ENCODE peak calls at places on chromosomes 2 and 18, in eight cellular contexts. S is Calu3, C is PC-9, W is upper lobe of right lung, Y is fibroblast of mammary gland, T is psoas muscle, A is body of pancreas, G is choroid plexus epithelial cell. Q is an unnamed sample.

GRCh38 chr2:102603904-102604303 is 15.4 kb upstream of the SLC9A2 start:
- DNase-seq in S (peak), C (no peak), W (no peak), Y (no peak), T (no peak), A (no peak), G (no peak), Q (no peak)

GRCh38 chr18:54939375-54939917 is 19.8 kb downstream of the CCDC68 start:
- DNase-seq in S (no peak), C (no peak), W (no peak), Y (no peak), T (no peak), A (no peak), G (peak), Q (no peak)

GRCh38 chr2:172012688-172013358 is 13.1 kb downstream of the METAP1D start:
- DNase-seq in S (no peak), C (no peak), W (no peak), Y (no peak), T (peak), A (peak), G (no peak), Q (no peak)

GRCh38 chr2:173264603-173265366 is 89.9 kb upstream of the CDCA7 start:
- DNase-seq in S (no peak), C (no peak), W (no peak), Y (no peak), T (no peak), A (no peak), G (no peak), Q (no peak)

GRCh38 chr2:191178806-191179514 is 28.2 kb upstream of the STAT4 start:
- DNase-seq in S (no peak), C (no peak), W (no peak), Y (peak), T (peak), A (peak), G (peak), Q (no peak)

GRCh38 chr2:74104839-74105238 is 42.9 kb downstream of the BOLA3 start:
- DNase-seq in S (no peak), C (no peak), W (no peak), Y (peak), T (no peak), A (no peak), G (peak), Q (no peak)

GRCh38 chr2:15750822-15751221 is 159.2 kb downstream of the DDX1 start:
- DNase-seq in S (no peak), C (no peak), W (no peak), Y (no peak), T (no peak), A (no peak), G (no peak), Q (no peak)

GRCh38 chr18:55515204-55515603 is 72.8 kb downstream of the TCF4 start:
- DNase-seq in S (no peak), C (no peak), W (no peak), Y (no peak), T (no peak), A (no peak), G (no peak), Q (no peak)

GRCh38 chr2:102155703-102156515 is 13.4 kb downstream of the IL1R1 start:
- DNase-seq in S (no peak), C (no peak), W (no peak), Y (peak), T (no peak), A (peak), G (peak), Q (no peak)

GRCh38 chr2:218399391-218400166 is at the start of gene CTDSP1:
- DNase-seq in S (peak), C (peak), W (peak), Y (peak), T (peak), A (peak), G (peak), Q (peak)

DNA sequence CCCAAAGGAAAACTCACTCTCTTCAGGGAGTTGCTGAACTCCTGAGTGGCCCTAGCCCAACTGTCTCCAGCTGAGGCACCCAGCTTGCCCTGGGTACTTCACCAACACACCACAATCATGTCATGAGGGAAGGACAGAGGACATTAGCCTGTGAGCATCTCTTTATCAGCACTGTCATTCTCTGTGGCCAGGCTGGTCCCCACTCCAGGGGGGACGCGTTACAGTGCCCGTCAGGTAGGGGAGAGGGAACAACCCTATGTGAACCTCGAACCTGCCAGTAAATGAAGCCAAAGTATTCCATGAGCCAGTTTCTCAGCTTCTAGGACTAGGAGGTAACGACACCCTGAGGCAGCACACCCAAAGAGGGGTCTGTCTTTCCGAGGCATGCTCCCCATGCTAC is 94.9 kb upstream of the MGAT4A start:
- DNase-seq in S (no peak), C (no peak), W (no peak), Y (no peak), T (no peak), A (no peak), G (no peak), Q (no peak)
- TF ChIP-seq CTCF in S (no peak), C (no peak), W (no peak), Y (no peak), T (no peak), A (no peak), G (no peak), Q (no peak)

DNA sequence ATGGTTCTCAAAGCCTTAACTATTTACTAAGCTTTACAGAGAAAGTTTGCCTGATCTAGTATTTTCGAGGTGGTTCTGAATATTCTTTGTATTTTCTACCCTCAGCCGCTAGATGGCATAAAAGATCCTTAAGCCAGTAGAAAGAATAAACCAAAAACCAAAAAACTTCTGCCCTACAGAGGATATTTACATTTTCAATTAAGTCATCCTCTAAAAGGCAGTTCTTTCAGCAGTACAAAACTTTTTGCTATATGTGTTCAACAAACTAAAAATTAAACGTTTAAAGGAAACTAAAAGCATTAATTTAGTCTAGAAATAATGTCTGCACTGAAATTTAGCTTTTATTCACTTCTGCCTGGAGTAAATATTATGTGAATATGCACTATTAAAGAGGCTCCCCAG is 297.5 kb downstream of the PIEZO2 start:
- DNase-seq in S (no peak), C (no peak), W (no peak), Y (peak), T (no peak), A (no peak), G (peak), Q (no peak)
- TF ChIP-seq CTCF in S (peak), C (peak), W (peak), Y (peak), T (peak), A (peak), G (peak), Q (peak)

GRCh38 chr2:46847185-46847710 is 68.4 kb downstream of the MCFD2 start:
- DNase-seq in S (peak), C (peak), W (peak), Y (peak), T (peak), A (peak), G (peak), Q (peak)
- TF ChIP-seq CTCF in S (no peak), C (no peak), W (no peak), Y (peak), T (no peak), A (peak), G (peak), Q (no peak)

GRCh38 chr2:98385050-98385699 is 38.9 kb downstream of the CNGA3 start:
- DNase-seq in S (peak), C (peak), W (peak), Y (peak), T (peak), A (peak), G (peak), Q (peak)
- TF ChIP-seq CTCF in S (peak), C (peak), W (peak), Y (peak), T (peak), A (peak), G (peak), Q (peak)

GRCh38 chr2:160269365-160269764 is 69.3 kb upstream of the ITGB6 start:
- DNase-seq in S (no peak), C (no peak), W (no peak), Y (no peak), T (no peak), A (no peak), G (no peak), Q (no peak)

GRCh38 chr2:160270571-160271113 is 70.6 kb upstream of the ITGB6 start:
- DNase-seq in S (peak), C (peak), W (peak), Y (no peak), T (no peak), A (no peak), G (no peak), Q (no peak)

GRCh38 chr2:160268382-160268781 is 68.3 kb upstream of the ITGB6 start:
- DNase-seq in S (no peak), C (no peak), W (no peak), Y (no peak), T (no peak), A (no peak), G (no peak), Q (no peak)

GRCh38 chr2:160269803-160270570 is 69.9 kb upstream of the ITGB6 start:
- DNase-seq in S (peak), C (peak), W (peak), Y (peak), T (peak), A (peak), G (peak), Q (peak)

GRCh38 chr2:160271166-160272086 is 71.4 kb upstream of the ITGB6 start:
- DNase-seq in S (peak), C (no peak), W (peak), Y (no peak), T (no peak), A (peak), G (no peak), Q (no peak)
- TF ChIP-seq CTCF in S (no peak), C (no peak), W (no peak), Y (no peak), T (no peak), A (no peak), G (no peak), Q (no peak)

DNA sequence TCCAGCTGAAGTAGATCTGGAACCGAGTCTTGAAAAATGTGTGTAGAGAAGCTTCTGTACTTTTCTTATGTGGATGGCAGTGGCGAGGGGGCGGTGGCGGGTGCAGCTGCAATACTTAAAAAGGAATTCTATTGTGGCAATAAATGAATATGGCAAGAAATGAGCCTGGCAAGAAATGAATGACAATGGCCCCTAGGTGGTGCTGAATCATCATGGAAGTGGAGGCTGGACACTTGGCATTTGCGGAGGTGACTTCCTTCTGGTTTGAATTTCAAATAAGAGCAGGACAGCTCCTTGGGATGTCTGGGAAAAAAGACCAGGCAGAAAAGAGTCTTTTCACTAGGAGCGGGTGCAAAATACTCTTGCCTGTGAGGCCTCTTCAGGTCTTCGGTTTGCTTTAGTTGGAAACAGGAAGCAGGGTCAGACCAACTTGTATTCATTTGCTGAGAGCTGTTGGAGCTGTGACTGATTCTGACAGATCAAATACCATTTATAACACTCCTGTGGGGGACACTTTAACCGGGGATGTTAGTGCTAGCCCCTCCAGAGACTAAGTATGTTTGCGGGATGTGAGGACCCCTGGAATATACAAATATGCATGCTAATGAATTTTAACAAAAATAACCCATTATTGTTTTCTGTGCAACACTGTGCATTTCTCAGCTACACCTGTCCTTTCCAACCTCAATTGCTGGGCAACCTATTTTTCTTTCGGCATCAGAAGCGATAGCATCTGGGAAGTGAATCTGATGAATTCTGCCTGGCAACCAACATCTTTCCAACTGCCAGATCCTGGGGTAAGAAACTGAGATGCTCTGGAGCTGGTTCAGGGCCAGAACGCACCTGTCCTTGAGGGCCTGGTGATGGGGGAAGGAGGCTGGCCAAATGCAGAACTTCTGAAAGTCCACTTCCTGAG is 35.4 kb downstream of the FASTKD2 start:
- DNase-seq in S (peak), C (peak), W (peak), Y (peak), T (peak), A (peak), G (peak), Q (peak)
- TF ChIP-seq CTCF in S (peak), C (peak), W (peak), Y (peak), T (peak), A (peak), G (peak), Q (peak)

GRCh38 chr2:75607988-75608683 is 38.4 kb upstream of the MRPL19 start:
- DNase-seq in S (no peak), C (no peak), W (no peak), Y (no peak), T (no peak), A (no peak), G (peak), Q (no peak)

GRCh38 chr2:75609937-75610508 is 36.6 kb upstream of the MRPL19 start:
- DNase-seq in S (no peak), C (no peak), W (no peak), Y (peak), T (no peak), A (no peak), G (peak), Q (no peak)

GRCh38 chr2:75610671-75611070 is 35.9 kb upstream of the MRPL19 start:
- DNase-seq in S (no peak), C (no peak), W (no peak), Y (no peak), T (no peak), A (no peak), G (no peak), Q (no peak)

GRCh38 chr2:75608684-75609333 is 37.8 kb upstream of the MRPL19 start:
- DNase-seq in S (peak), C (peak), W (peak), Y (peak), T (peak), A (peak), G (peak), Q (peak)

DNA sequence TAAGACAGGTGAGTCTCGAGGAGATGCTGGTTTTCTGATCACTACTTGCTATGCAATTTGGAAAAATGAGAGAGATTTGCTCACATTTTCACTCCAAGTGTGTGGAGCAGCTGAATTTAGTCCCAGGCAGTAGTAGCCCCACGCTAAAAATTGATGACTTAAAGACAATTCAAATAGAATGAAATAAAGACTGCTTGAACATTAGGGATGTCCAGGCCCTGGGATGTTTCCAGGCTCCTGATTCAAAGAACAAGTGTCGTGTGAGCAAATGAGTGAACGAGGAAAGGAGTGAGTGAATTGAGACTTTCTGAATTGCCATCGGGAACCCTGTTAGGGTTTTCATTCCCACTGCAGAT is 37.3 kb upstream of the MRPL19 start:
- DNase-seq in S (no peak), C (no peak), W (no peak), Y (no peak), T (no peak), A (no peak), G (no peak), Q (no peak)
- TF ChIP-seq CTCF in S (no peak), C (peak), W (no peak), Y (no peak), T (no peak), A (no peak), G (no peak), Q (peak)

GRCh38 chr2:202164409-202164808 is 74.0 kb downstream of the SUMO1 start:
- DNase-seq in S (no peak), C (no peak), W (no peak), Y (no peak), T (no peak), A (no peak), G (no peak), Q (no peak)

GRCh38 chr2:202161106-202161836 is 77.1 kb downstream of the SUMO1 start:
- DNase-seq in S (no peak), C (no peak), W (no peak), Y (peak), T (no peak), A (no peak), G (peak), Q (no peak)

GRCh38 chr2:202154613-202155281 is 81.7 kb downstream of the KIAA2012 start:
- DNase-seq in S (no peak), C (no peak), W (no peak), Y (no peak), T (no peak), A (no peak), G (peak), Q (no peak)

GRCh38 chr2:202157211-202157985 is 81.0 kb downstream of the SUMO1 start:
- DNase-seq in S (no peak), C (no peak), W (no peak), Y (no peak), T (no peak), A (no peak), G (no peak), Q (no peak)

GRCh38 chr2:202158796-202159195 is 79.6 kb downstream of the SUMO1 start:
- DNase-seq in S (peak), C (no peak), W (no peak), Y (peak), T (no peak), A (no peak), G (peak), Q (no peak)
- TF ChIP-seq CTCF in S (no peak), C (no peak), W (no peak), Y (peak), T (peak), A (no peak), G (peak), Q (no peak)

Q was measured in mesothelial cell of epicardium.